ENCODE peak calls at places on chromosomes 4 and X, in six cellular contexts. J is Caco-2, I is tibial artery, Y is heart left ventricle, D is tibial nerve, Z is cardiac muscle cell. L is an unnamed sample.

GRCh38 chr4:10979032-10979431 is 294.5 kb upstream of the CLNK start:
- DNase-seq in J (no peak), Y (no peak), I (no peak), Z (no peak), D (no peak), L (no peak)

GRCh38 chrX:68999931-69000330 is 165.3 kb downstream of the PJA1 start:
- DNase-seq in D (no peak), Y (no peak), I (no peak), J (no peak), Z (no peak), L (no peak)

GRCh38 chr4:1207603-1208265 is 35.4 kb upstream of the SPON2 start:
- DNase-seq in Z (no peak), J (no peak), I (peak; percentile 66), Y (peak; percentile 57), D (no peak), L (no peak)

GRCh38 chr4:155822572-155822971 is 43.5 kb downstream of the ASIC5 start:
- DNase-seq in J (no peak), I (no peak), Z (no peak), D (no peak), Y (no peak), L (no peak)

GRCh38 chrX:48802089-48802812 is 384 bp downstream of the HDAC6 start:
- DNase-seq in D (peak; percentile 76), Z (peak; percentile 85), I (peak; percentile 94), J (peak; percentile 91), Y (peak; percentile 73), L (peak; percentile 84)

GRCh38 chr4:118821590-118822293 is 14.2 kb downstream of the SEC24D start:
- DNase-seq in Y (no peak), I (no peak), Z (no peak), J (no peak), D (no peak), L (no peak)

GRCh38 chr4:172143605-172144314 is 330.6 kb downstream of the GALNTL6 start:
- DNase-seq in Z (no peak), J (no peak), D (no peak), Y (no peak), I (no peak), L (no peak)

GRCh38 chr4:141636771-141637460 is 533 bp downstream of the IL15 start:
- DNase-seq in Y (peak; percentile 23), D (no peak), Z (peak; percentile 75), J (peak; percentile 30), I (peak; percentile 69), L (no peak)

GRCh38 chrX:40646489-40647306 is 663 bp downstream of the CXorf38 start:
- DNase-seq in Y (peak; percentile 21), D (peak; percentile 7), I (peak; percentile 74), Z (peak; percentile 13), J (peak; percentile 20), L (peak; percentile 61)

GRCh38 chr4:126991965-126992364 is 640.8 kb upstream of the INTU start:
- DNase-seq in J (no peak), Z (no peak), D (no peak), Y (no peak), I (no peak), L (no peak)

GRCh38 chrX:104842646-104843045 is 276.6 kb downstream of the IL1RAPL2 start:
- DNase-seq in Z (no peak), I (no peak), D (no peak), Y (no peak), J (no peak), L (no peak)

GRCh38 chr4:38691251-38692008 is 27.4 kb downstream of the KLF3 start:
- DNase-seq in J (no peak), I (no peak), D (no peak), Y (peak; percentile 30), Z (no peak), L (no peak)
- H3K36me3 ChIP-seq in J (peaks cover 6% of the 10 kb centered on the region), I (peaks cover 63% of the 10 kb centered on the region), D (no peaks in the 10 kb centered on the region), Y (peaks cover 62% of the 10 kb centered on the region), Z (peaks cover 35% of the 10 kb centered on the region), L (peaks cover 67% of the 10 kb centered on the region)

DNA sequence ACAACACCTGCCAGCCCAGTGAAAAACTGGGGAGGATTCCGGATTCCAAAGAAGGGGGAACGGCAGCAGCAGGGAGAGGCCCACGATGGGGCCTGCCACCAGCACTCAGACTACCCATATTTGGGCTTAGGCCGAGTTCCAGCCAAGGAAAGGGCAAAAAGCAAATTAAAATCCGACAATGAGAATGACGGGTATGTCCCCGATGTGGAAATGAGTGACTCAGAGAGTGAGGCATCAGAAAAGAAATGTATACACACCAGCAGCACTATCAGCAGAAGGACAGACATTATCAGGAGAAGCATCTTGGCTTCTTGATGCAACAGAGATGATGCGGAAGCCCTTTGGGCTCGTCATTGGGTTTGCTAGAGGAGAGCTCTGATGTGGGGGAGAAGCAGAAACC is 62.4 kb downstream of the JADE1 start:
- DNase-seq in Y (no peak), I (no peak), D (no peak), J (no peak), Z (no peak), L (no peak)
- H3K36me3 ChIP-seq in Y (peaks cover 61% of the 10 kb centered on the region), I (peaks cover 78% of the 10 kb centered on the region), D (no peaks in the 10 kb centered on the region), J (no peaks in the 10 kb centered on the region), Z (peaks cover 9% of the 10 kb centered on the region), L (peaks cover 49% of the 10 kb centered on the region)

DNA sequence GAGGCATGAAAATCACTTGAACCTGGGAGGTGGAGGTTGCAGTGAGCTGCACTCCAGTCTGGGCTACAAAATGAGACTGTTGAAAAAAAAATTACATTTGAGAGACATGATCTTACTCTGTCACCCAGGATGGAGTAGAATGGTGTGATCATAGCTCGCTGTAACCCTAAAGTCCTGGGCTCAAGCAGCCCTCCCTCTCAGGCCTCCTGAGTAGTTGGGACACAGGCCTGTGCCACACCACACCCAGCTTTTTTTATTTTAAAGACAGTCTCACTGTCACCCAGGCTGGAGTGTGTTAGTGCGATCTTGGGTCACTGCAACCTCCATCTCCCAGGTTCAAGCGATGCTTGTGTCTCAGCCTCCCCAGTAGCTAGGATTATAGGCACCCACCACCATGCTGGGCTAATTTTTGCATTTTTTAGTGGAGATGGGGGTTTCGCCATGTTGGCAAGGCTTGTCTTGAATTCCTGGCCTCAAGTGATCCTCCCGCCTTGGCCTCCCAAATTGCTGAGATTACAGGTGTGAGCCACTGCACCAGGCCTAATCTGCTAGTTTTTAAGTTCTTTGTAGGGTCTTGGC is 6.1 kb downstream of the RPS3A start:
- DNase-seq in D (no peak), Y (no peak), Z (no peak), I (no peak), J (no peak), L (no peak)
- H3K36me3 ChIP-seq in D (no peaks in the 10 kb centered on the region), Y (peaks cover 66% of the 10 kb centered on the region), Z (peaks cover 34% of the 10 kb centered on the region), I (peaks cover 89% of the 10 kb centered on the region), J (no peaks in the 10 kb centered on the region), L (peaks cover 71% of the 10 kb centered on the region)

DNA sequence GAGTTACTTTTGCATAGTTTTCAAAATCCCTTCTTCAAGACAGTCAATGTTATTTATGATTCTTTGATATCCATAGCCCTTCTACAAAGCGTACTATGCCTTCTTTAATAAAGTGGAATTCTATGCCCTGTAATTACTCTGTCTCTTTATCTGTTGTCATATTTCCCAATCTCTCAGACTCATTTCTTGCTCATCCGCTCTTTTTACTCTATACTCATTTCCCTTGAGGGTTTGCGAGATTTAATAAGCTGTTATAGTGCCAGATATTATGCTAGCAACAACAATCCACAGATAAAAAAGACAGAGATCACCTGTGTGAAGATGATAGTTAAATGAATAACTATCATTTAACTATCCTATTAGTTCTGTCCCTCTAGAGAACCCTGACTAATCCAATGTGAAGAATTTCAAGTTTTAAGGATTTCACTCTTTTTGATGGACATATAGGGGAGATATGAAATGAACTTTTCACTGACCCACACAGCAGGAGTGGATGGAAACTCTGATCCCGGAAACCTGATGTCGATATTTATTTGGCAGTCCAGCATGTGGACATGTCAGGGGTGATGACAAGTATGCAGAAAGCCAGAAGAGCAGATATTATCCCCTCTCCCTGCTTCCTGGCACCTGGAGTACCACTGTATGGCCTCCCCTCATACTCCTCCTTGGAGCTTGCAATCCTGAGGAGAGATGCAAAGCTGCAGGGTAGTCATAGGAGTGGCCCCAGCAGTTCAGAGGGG is 49.7 kb downstream of the TMEM156 start:
- DNase-seq in Y (no peak), D (no peak), J (no peak), I (no peak), Z (no peak), L (no peak)
- H3K36me3 ChIP-seq in Y (no peaks in the 10 kb centered on the region), D (no peaks in the 10 kb centered on the region), J (no peaks in the 10 kb centered on the region), I (no peaks in the 10 kb centered on the region), Z (no peaks in the 10 kb centered on the region), L (no peaks in the 10 kb centered on the region)

DNA sequence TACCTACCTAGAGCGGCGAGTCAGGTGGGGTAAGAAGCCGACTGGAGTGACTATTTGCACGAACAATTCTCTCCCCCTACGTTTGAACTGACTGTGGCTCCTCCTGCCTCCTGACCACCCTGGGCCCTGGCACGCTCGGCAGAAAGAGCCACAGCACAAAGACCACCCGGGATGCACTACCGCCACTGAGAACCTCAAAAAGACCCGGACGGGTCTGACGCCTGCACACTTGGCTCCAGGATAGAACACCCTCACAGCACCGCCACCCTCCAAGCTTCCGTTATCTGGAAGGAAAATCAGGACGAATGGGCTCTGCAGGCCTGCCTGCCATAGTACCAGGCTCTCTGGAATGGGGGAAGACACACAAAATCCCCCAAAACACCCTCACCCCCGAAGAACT is 2.2 kb downstream of the LRPAP1 start:
- DNase-seq in J (no peak), Z (no peak), D (no peak), I (peak; percentile 56), Y (no peak), L (no peak)
- H3K36me3 ChIP-seq in J (peaks cover 4% of the 10 kb centered on the region), Z (no peaks in the 10 kb centered on the region), D (no peaks in the 10 kb centered on the region), I (peaks cover 44% of the 10 kb centered on the region), Y (peaks cover 18% of the 10 kb centered on the region), L (peaks cover 19% of the 10 kb centered on the region)

GRCh38 chr4:169996379-169997245 is 29.6 kb downstream of the MFAP3L start:
- DNase-seq in J (no peak), I (no peak), Z (no peak), D (no peak), Y (no peak), L (no peak)
- H3K36me3 ChIP-seq in J (no peaks in the 10 kb centered on the region), I (peaks cover 3% of the 10 kb centered on the region), Z (no peaks in the 10 kb centered on the region), D (no peaks in the 10 kb centered on the region), Y (no peaks in the 10 kb centered on the region), L (no peaks in the 10 kb centered on the region)

GRCh38 chrX:71543316-71543715 is 10.4 kb downstream of the OGT start:
- DNase-seq in Y (no peak), Z (no peak), I (no peak), D (no peak), J (no peak), L (no peak)

GRCh38 chrX:71546879-71547278 is 14.0 kb downstream of the OGT start:
- DNase-seq in J (no peak), Z (no peak), I (no peak), D (no peak), Y (no peak), L (no peak)

GRCh38 chrX:71550578-71550977 is 17.7 kb downstream of the OGT start:
- DNase-seq in J (no peak), D (no peak), Z (no peak), I (no peak), Y (no peak), L (no peak)

GRCh38 chrX:71545364-71545763 is 12.5 kb downstream of the OGT start:
- DNase-seq in Z (no peak), J (no peak), Y (no peak), D (no peak), I (no peak), L (no peak)

DNA sequence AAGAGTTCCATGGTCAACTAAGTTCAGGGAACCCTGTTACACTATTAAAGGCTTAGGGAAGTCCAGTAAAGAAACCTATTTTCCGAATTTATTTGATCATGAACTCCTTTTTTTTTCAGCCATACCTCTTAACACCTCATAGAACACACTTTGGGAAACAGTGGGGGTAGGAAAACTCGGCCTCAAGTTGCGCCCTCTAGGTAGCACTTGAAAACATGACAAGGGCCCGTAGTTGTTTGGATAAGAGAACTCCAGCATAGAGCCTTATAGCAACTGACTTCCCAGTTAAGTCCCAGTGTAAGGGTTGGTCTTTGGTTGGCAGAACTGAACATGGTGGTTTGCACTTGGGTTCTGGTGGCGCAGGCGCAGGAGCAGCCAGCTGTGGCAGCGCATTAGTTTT is 14.4 kb downstream of the OGT start:
- DNase-seq in Z (no peak), J (no peak), I (no peak), Y (no peak), D (no peak), L (no peak)
- H3K36me3 ChIP-seq in Z (peaks cover 9% of the 10 kb centered on the region), J (no peaks in the 10 kb centered on the region), I (peaks cover 32% of the 10 kb centered on the region), Y (peaks cover 18% of the 10 kb centered on the region), D (no peaks in the 10 kb centered on the region), L (peaks cover 37% of the 10 kb centered on the region)

GRCh38 chr4:183240581-183241321 is 79.3 kb downstream of the CLDN22 start:
- DNase-seq in I (no peak), D (no peak), J (no peak), Y (no peak), Z (peak; percentile 57), L (no peak)
- H3K36me3 ChIP-seq in I (peaks cover 21% of the 10 kb centered on the region), D (no peaks in the 10 kb centered on the region), J (no peaks in the 10 kb centered on the region), Y (peaks cover 11% of the 10 kb centered on the region), Z (no peaks in the 10 kb centered on the region), L (peaks cover 5% of the 10 kb centered on the region)

L was measured in right atrium auricular region.